ENCODE peak calls at places on chromosome 4, in six cellular contexts. P is neural progenitor cell, W is MM.1S, E is PC-3, C is GM23338, L is PC-9. D is an unnamed sample. For H3F3A, the result is how much of the 10 kb centered on the place peaks cover.

GRCh38 chr4:185286571-185286970 is 77.2 kb downstream of the SNX25 start:
- DNase-seq in P (no peak), W (no peak), E (no peak), C (no peak), L (no peak), D (peak)

GRCh38 chr4:59608466-59608865 is 1591.7 kb upstream of the ADGRL3 start:
- DNase-seq in P (no peak), W (no peak), E (peak), C (no peak), L (no peak), D (no peak)

GRCh38 chr4:34422472-34422871 is 1821.8 kb downstream of the ARAP2 start:
- DNase-seq in P (peak), W (no peak), E (peak), C (peak), L (no peak), D (peak)

GRCh38 chr4:137471461-137471860 is 60.8 kb downstream of the PCDH18 start:
- DNase-seq in P (no peak), W (no peak), E (peak), C (no peak), L (no peak), D (peak)

GRCh38 chr4:128721896-128722295 is 87.6 kb upstream of the JADE1 start:
- DNase-seq in P (peak), W (no peak), E (no peak), C (peak), L (no peak), D (no peak)

GRCh38 chr4:6855692-6856297 is 53.8 kb upstream of the TBC1D14 start:
- DNase-seq in P (no peak), W (no peak), E (peak), C (no peak), L (peak), D (peak)

GRCh38 chr4:183532823-183533222 is 28.0 kb downstream of the ING2 start:
- DNase-seq in P (no peak), W (no peak), E (peak), C (no peak), L (no peak), D (no peak)

GRCh38 chr4:167943872-167944505 is 148.3 kb upstream of the ANXA10 start:
- DNase-seq in P (no peak), W (no peak), E (peak), C (no peak), L (no peak), D (peak)

GRCh38 chr4:30642520-30642919 is 77.6 kb upstream of the PCDH7 start:
- DNase-seq in P (no peak), W (no peak), E (peak), C (no peak), L (no peak), D (no peak)

GRCh38 chr4:155742310-155743015 is 16.4 kb upstream of the GUCY1B1 start:
- DNase-seq in P (no peak), W (no peak), E (peak), C (peak), L (no peak), D (no peak)

GRCh38 chr4:56641494-56642051 is 39.5 kb downstream of the HOPX start:
- DNase-seq in P (no peak), W (no peak), E (peak), C (no peak), L (peak), D (peak)

GRCh38 chr4:25065451-25065850 is 34.7 kb upstream of the LGI2 start:
- DNase-seq in P (no peak), W (no peak), E (no peak), C (peak), L (no peak), D (no peak)

GRCh38 chr4:182880387-182881356 is 36.5 kb downstream of the DCTD start:
- DNase-seq in P (no peak), W (no peak), E (peak), C (no peak), L (no peak), D (no peak)

GRCh38 chr4:144701683-144702233 is 55.8 kb downstream of the HHIP start:
- DNase-seq in P (no peak), W (peak), E (no peak), C (no peak), L (no peak), D (no peak)

GRCh38 chr4:22029803-22030202 is 81.2 kb upstream of the KCNIP4 start:
- DNase-seq in P (no peak), W (no peak), E (peak), C (peak), L (no peak), D (no peak)

GRCh38 chr4:86242677-86243076 is 117.2 kb downstream of the MAPK10 start:
- DNase-seq in P (no peak), W (no peak), E (no peak), C (no peak), L (no peak), D (no peak)

GRCh38 chr4:7060346-7061150 is 7.3 kb downstream of the GRPEL1 start:
- DNase-seq in P (no peak), W (no peak), E (no peak), C (no peak), L (no peak), D (no peak)

GRCh38 chr4:177109769-177110168 is 199.9 kb upstream of the NEIL3 start:
- DNase-seq in P (no peak), W (peak), E (no peak), C (no peak), L (no peak), D (no peak)

GRCh38 chr4:16677545-16677944 is 220.9 kb downstream of the LDB2 start:
- DNase-seq in P (no peak), W (no peak), E (no peak), C (no peak), L (no peak), D (peak)

GRCh38 chr4:4368821-4369580 is 17.9 kb upstream of the NSG1 start:
- DNase-seq in P (no peak), W (no peak), E (no peak), C (no peak), L (no peak), D (peak)

GRCh38 chr4:173333658-173334084 is 487 bp downstream of the HMGB2 start:
- DNase-seq in P (peak), W (peak), E (peak), C (peak), L (peak), D (peak)

GRCh38 chr4:2848449-2848848 is 4.8 kb downstream of the ADD1 start:
- DNase-seq in P (no peak), W (no peak), E (peak), C (no peak), L (no peak), D (no peak)

GRCh38 chr4:79290376-79290775 is 35.5 kb downstream of the NAA11 start:
- DNase-seq in P (no peak), W (no peak), E (no peak), C (no peak), L (no peak), D (no peak)

GRCh38 chr4:5752803-5753184 is 41.8 kb downstream of the EVC start:
- DNase-seq in P (no peak), W (no peak), E (no peak), C (no peak), L (no peak), D (no peak)

GRCh38 chr4:151573945-151574344 is 165.0 kb downstream of the FHIP1A start:
- DNase-seq in P (no peak), W (no peak), E (peak), C (no peak), L (no peak), D (peak)

GRCh38 chr4:88597970-88598369 is 5.7 kb downstream of the HERC3 start:
- DNase-seq in P (peak), W (no peak), E (no peak), C (no peak), L (no peak), D (no peak)

GRCh38 chr4:75229783-75230570 is 284.2 kb downstream of the RCHY1 start:
- DNase-seq in P (no peak), W (peak), E (no peak), C (no peak), L (no peak), D (no peak)

GRCh38 chr4:7647932-7648812 is 213.4 kb upstream of the PSAPL1 start:
- DNase-seq in P (no peak), W (no peak), E (peak), C (no peak), L (peak), D (peak)

GRCh38 chr4:148090029-148090428 is 352.2 kb downstream of the NR3C2 start:
- DNase-seq in P (no peak), W (no peak), E (no peak), C (no peak), L (no peak), D (no peak)

DNA sequence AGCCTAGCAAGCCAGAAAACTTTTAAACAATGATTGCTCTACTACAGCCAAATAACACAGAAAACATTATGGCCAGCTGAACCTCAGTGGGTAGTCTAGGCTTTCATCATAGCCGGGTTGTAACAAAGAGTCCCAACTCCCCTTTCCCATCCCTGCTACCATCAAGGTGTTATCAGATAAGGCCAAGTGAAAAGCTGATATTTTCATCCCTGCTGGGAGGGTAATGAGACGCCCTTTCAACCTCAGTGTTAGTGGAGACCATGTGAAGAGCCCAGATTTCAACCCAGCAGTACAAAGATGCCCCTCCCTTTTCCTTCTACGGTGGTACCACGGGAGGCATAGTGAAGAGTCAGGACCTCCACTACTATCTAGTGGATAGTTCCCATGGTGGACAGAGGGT is 433.7 kb downstream of the GPM6A start:
- DNase-seq in P (no peak), W (no peak), E (no peak), C (no peak), L (no peak), D (no peak)
- H3K4me2 ChIP-seq in P (no peak), W (no peak), E (no peak), C (no peak), L (no peak), D (no peak)

GRCh38 chr4:121662225-121662624 is 34.6 kb downstream of the ANXA5 start:
- DNase-seq in P (no peak), W (no peak), E (no peak), C (no peak), L (no peak), D (no peak)
- TF ChIP-seq EZH2 in P (no peak), W (no peak), E (no peak), C (no peak), L (no peak), D (no peak)

DNA sequence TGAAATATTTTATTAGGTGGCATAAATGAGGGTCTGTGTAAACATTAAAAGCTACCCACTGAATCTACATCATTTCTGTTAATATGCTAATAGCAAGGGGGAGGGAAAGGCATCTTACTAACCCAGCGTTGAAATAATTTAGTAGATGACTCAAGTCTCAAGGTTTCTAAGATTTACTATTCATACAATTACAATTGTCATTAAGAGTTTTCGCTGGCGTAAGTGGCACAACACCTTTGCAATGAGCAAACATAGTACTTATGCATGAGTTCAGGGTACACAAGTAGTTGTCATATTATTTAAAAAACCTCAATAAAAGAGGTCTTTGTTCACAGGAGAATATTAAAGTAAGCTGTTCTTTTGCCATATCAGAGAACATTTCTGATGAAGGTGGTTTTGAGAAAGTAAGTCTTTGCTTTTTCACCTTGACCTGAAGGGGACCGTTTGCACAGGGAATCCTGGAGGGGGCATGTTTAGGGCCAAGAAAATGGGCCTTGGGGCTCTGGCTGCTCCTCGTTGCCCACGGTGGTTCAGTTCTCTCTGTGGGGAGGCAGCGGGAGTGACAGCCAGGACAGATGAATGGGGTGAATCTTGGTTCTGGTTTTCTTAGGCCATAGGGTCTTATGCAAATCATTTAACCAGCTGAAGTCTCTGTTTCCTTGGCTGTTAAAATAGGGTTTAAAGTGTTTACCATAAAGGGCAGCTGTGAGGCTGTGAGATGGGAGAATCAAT is 4.4 kb upstream of the RHOH start:
- DNase-seq in P (no peak), W (peak), E (no peak), C (no peak), L (no peak), D (no peak)
- H3F3A ChIP-seq in P (under half), W (half or more), E (under half), C (under half), L (under half), D (under half)

GRCh38 chr4:81031389-81032173 is 1.1 kb downstream of the BMP3 start:
- DNase-seq in P (peak), W (no peak), E (no peak), C (peak), L (no peak), D (no peak)

GRCh38 chr4:81030061-81030616 is 369 bp upstream of the BMP3 start:
- DNase-seq in P (peak), W (no peak), E (no peak), C (peak), L (no peak), D (no peak)

GRCh38 chr4:81032174-81032551 is 1.7 kb downstream of the BMP3 start:
- DNase-seq in P (peak), W (no peak), E (peak), C (peak), L (no peak), D (no peak)

GRCh38 chr4:81032805-81033684 is 2.5 kb downstream of the BMP3 start:
- DNase-seq in P (peak), W (no peak), E (peak), C (no peak), L (no peak), D (no peak)

DNA sequence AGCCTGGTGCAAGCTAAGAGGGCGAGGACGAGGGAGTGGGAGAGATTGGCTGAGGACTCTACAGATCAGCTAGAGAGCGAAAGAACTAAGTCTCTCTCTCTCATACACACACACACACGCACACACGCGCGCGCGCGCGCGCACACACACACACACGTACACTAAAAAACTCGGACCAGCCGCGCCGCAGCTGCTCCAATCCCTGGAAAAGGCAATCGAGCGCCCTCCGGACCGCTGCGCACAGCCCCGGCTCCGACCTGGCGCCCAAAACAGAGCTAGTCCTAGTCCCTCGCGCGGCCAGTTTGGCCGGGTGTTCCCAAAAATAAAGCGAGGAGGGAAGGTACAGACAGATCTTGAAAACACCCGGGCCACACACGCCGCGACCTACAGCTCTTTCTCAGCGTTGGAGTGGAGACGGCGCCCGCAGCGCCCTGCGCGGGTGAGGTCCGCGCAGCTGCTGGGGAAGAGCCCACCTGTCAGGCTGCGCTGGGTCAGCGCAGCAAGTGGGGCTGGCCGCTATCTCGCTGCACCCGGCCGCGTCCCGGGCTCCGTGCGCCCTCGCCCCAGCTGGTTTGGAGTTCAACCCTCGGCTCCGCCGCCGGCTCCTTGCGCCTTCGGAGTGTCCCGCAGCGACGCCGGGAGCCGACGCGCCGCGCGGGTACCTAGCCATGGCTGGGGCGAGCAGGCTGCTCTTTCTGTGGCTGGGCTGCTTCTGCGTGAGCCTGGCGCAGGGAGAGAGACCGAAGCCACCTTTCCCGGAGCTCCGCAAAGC is at the start of gene BMP3:
- DNase-seq in P (peak), W (no peak), E (peak), C (peak), L (peak), D (peak)
- H3K4me2 ChIP-seq in P (peak), W (peak), E (peak), C (peak), L (peak), D (peak)

D was measured in GM23248.